ENCODE peak calls at places on chromosomes 13 and 19, in nine cellular contexts. H, X, C, K, B, Y, J, E and S are unnamed samples.

GRCh38 chr13:31240921-31241320 is 41.1 kb downstream of the B3GLCT start:
- DNase-seq in J (no peak), B (no peak), Y (no peak), E (no peak), K (no peak), H (no peak), C (no peak), X (no peak), S (no peak)

GRCh38 chr19:17522988-17523872 is 11.8 kb downstream of the PGLS start:
- DNase-seq in E (peak; percentile 97), B (no peak), H (peak; percentile 66), C (no peak), K (no peak), X (no peak), J (no peak), Y (no peak), S (no peak)

GRCh38 chr19:47028372-47028672 is 8.7 kb downstream of the NPAS1 start:
- DNase-seq in B (peak; percentile 73), J (no peak), C (no peak), E (no peak), X (no peak), H (no peak), K (no peak), Y (no peak), S (no peak)

GRCh38 chr13:48401480-48401879 is 11.4 kb downstream of the LPAR6 start:
- DNase-seq in Y (no peak), C (no peak), K (no peak), J (no peak), E (no peak), B (no peak), X (no peak), H (no peak), S (no peak)

GRCh38 chr19:6529937-6530384 is 865 bp upstream of the TNFSF9 start:
- DNase-seq in H (no peak), C (no peak), B (no peak), X (no peak), K (no peak), E (no peak), Y (no peak), J (no peak), S (no peak)

GRCh38 chr19:6173190-6173589 is 37.7 kb downstream of the ACSBG2 start:
- DNase-seq in E (no peak), C (no peak), J (no peak), B (no peak), X (no peak), H (peak; percentile 85), K (no peak), Y (no peak), S (no peak)

GRCh38 chr13:106515635-106516254 is 19.7 kb downstream of the EFNB2 start:
- DNase-seq in E (no peak), H (no peak), X (no peak), Y (no peak), B (no peak), J (no peak), C (no peak), K (no peak), S (no peak)

GRCh38 chr13:45623516-45624090 is 8.1 kb upstream of the ERICH6B start:
- DNase-seq in B (peak; percentile 33), J (peak; percentile 10), E (no peak), X (no peak), Y (peak; percentile 33), C (no peak), K (peak; percentile 36), H (no peak), S (no peak)

GRCh38 chr19:33503791-33504444 is 17.7 kb downstream of the PEPD start:
- DNase-seq in C (no peak), B (no peak), Y (no peak), K (no peak), J (no peak), E (no peak), H (no peak), X (no peak), S (no peak)

GRCh38 chr13:46803586-46803985 is 6.6 kb upstream of the ESD start:
- DNase-seq in E (no peak), Y (peak; percentile 40), K (no peak), B (no peak), X (no peak), J (peak; percentile 12), C (no peak), H (no peak), S (peak; percentile 69)

GRCh38 chr13:27583645-27584044 is 36.7 kb downstream of the LNX2 start:
- DNase-seq in Y (peak; percentile 8), C (no peak), K (peak; percentile 49), E (peak; percentile 12), B (no peak), J (peak; percentile 45), H (no peak), X (no peak), S (peak; percentile 57)

GRCh38 chr13:103140001-103140671 is 73.9 kb upstream of the SLC10A2 start:
- DNase-seq in B (peak; percentile 49), K (no peak), Y (peak; percentile 46), X (no peak), C (peak; percentile 10), H (no peak), J (peak; percentile 2), E (peak; percentile 36), S (peak; percentile 3)

GRCh38 chr19:35403116-35403760 is 32.4 kb downstream of the GPR42 start:
- DNase-seq in Y (no peak), C (no peak), B (no peak), J (no peak), X (no peak), H (peak; percentile 15), E (no peak), K (no peak), S (no peak)

GRCh38 chr13:43787518-43787891 is 733 bp upstream of the ENOX1 start:
- DNase-seq in E (no peak), Y (no peak), H (no peak), C (no peak), B (peak; percentile 26), K (no peak), X (no peak), J (peak; percentile 9), S (no peak)

GRCh38 chr19:31257025-31257424 is 92.2 kb downstream of the TSHZ3 start:
- DNase-seq in Y (no peak), C (no peak), B (no peak), E (no peak), K (no peak), X (no peak), H (no peak), J (no peak), S (no peak)

GRCh38 chr19:45917421-45918091 is 3.0 kb upstream of the NANOS2 start:
- DNase-seq in J (no peak), K (no peak), E (no peak), Y (no peak), B (no peak), X (no peak), C (no peak), H (no peak), S (peak; percentile 24)

GRCh38 chr13:114237415-114238112 is 2.9 kb downstream of the CDC16 start:
- DNase-seq in E (no peak), K (no peak), Y (no peak), B (no peak), J (no peak), X (no peak), H (no peak), C (no peak), S (no peak)

GRCh38 chr13:45828253-45828968 is 23.1 kb downstream of the SIAH3 start:
- DNase-seq in K (no peak), B (no peak), H (no peak), C (no peak), X (no peak), E (peak; percentile 53), Y (no peak), J (no peak), S (no peak)

GRCh38 chr13:28820099-28821051 is at the start of gene MTUS2:
- DNase-seq in E (no peak), H (peak; percentile 15), K (no peak), Y (peak; percentile 16), X (no peak), C (no peak), J (no peak), B (peak; percentile 35), S (no peak)

GRCh38 chr19:47518139-47518538 is 3.3 kb upstream of the NAPA start:
- DNase-seq in Y (no peak), E (no peak), K (no peak), J (peak; percentile 14), H (no peak), X (no peak), C (no peak), B (no peak), S (no peak)

GRCh38 chr19:38710416-38710702 is 33.9 kb downstream of the CAPN12 start:
- DNase-seq in J (no peak), E (no peak), C (no peak), K (no peak), Y (no peak), X (no peak), B (no peak), H (no peak), S (no peak)

GRCh38 chr19:4012092-4012974 is 4.8 kb downstream of the PIAS4 start:
- DNase-seq in X (no peak), E (no peak), H (peak; percentile 90), C (no peak), J (no peak), Y (no peak), B (no peak), K (no peak), S (no peak)

GRCh38 chr13:114044486-114044885 is 70.6 kb upstream of the C13orf46 start:
- DNase-seq in J (peak; percentile 6), B (no peak), Y (no peak), C (no peak), H (no peak), E (peak; percentile 78), X (no peak), K (no peak), S (no peak)

GRCh38 chr13:80386001-80386400 is 45.1 kb upstream of the SPRY2 start:
- DNase-seq in C (no peak), Y (no peak), H (no peak), E (peak; percentile 58), B (no peak), J (no peak), K (no peak), X (no peak), S (no peak)

GRCh38 chr13:42048323-42048624 is 174 bp upstream of the DGKH start:
- DNase-seq in J (no peak), C (no peak), H (no peak), B (no peak), X (no peak), Y (no peak), K (no peak), E (no peak), S (no peak)

GRCh38 chr19:38543807-38544568 is 73.8 kb downstream of the MAP4K1 start:
- DNase-seq in J (peak; percentile 77), C (peak; percentile 90), X (peak; percentile 24), K (peak; percentile 91), E (no peak), H (peak; percentile 70), Y (peak; percentile 88), B (peak; percentile 73), S (peak; percentile 99)